ENCODE peak calls at places on chromosome 4, in four cellular contexts. One of them, this sample, is unnamed.

GRCh38 chr4:7772708-7773385 is 166.8 kb downstream of the AFAP1 start:
- DNase-seq in GM12878: no peak
- DNase-seq in HepG2: no peak
- DNase-seq in K562: no peak
- DNase-seq in this sample: no peak

GRCh38 chr4:169229571-169230028 is 41.2 kb downstream of the SH3RF1 start:
- DNase-seq in GM12878: no peak
- DNase-seq in HepG2: no peak
- DNase-seq in K562: no peak
- DNase-seq in this sample: no peak

GRCh38 chr4:101229116-101229515 is 118.2 kb downstream of the PPP3CA start:
- DNase-seq in GM12878: no peak
- DNase-seq in HepG2: no peak
- DNase-seq in K562: no peak
- DNase-seq in this sample: no peak

GRCh38 chr4:133394971-133395627 is 246.0 kb downstream of the PCDH10 start:
- DNase-seq in GM12878: no peak
- DNase-seq in HepG2: no peak
- DNase-seq in K562: no peak
- DNase-seq in this sample: no peak

GRCh38 chr4:159141193-159141592 is 38.3 kb downstream of the RAPGEF2 start:
- DNase-seq in GM12878: no peak
- DNase-seq in HepG2: peak
- DNase-seq in K562: no peak
- DNase-seq in this sample: no peak

GRCh38 chr4:26052663-26053534 is 138.9 kb downstream of the SMIM20 start:
- DNase-seq in GM12878: no peak
- DNase-seq in HepG2: no peak
- DNase-seq in K562: no peak
- DNase-seq in this sample: no peak

GRCh38 chr4:184007891-184008290 is 102.8 kb downstream of the STOX2 start:
- DNase-seq in GM12878: no peak
- DNase-seq in HepG2: no peak
- DNase-seq in K562: no peak
- DNase-seq in this sample: no peak

GRCh38 chr4:932713-933070 is 432 bp downstream of the TMEM175 start:
- DNase-seq in GM12878: no peak
- DNase-seq in HepG2: peak
- DNase-seq in K562: peak
- DNase-seq in this sample: peak

GRCh38 chr4:25884040-25884788 is 21.4 kb upstream of the SEL1L3 start:
- DNase-seq in GM12878: no peak
- DNase-seq in HepG2: no peak
- DNase-seq in K562: no peak
- DNase-seq in this sample: no peak

GRCh38 chr4:87220094-87220831 is at the start of gene KLHL8:
- DNase-seq in GM12878: peak
- DNase-seq in HepG2: peak
- DNase-seq in K562: peak
- DNase-seq in this sample: peak
- H3K9ac ChIP-seq in GM12878: peak
- H3K9ac ChIP-seq in HepG2: peak
- H3K9ac ChIP-seq in K562: peak
- H3K9ac ChIP-seq in this sample: peak

DNA sequence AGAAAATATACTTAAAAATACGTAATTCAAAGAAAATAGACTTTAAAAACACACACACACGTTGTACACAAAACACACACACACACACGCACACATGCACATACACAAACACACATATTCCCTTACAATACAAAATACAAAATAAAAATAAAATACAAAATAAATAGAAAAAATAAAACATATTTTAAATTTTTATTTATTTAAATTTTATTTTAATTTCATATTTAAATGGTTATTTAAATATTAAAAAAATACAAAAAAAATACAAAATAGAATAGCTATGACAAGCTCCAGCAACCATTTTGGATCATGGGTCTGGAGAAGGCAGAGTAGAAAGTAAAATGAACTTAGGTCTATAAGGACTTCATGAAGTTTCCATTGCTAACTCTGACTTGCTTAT is 34.2 kb upstream of the PDGFC start:
- DNase-seq in GM12878: no peak
- DNase-seq in HepG2: no peak
- DNase-seq in K562: no peak
- DNase-seq in this sample: no peak
- TF ChIP-seq ZBTB33 in GM12878: no peak
- TF ChIP-seq ZBTB33 in HepG2: no peak
- TF ChIP-seq ZBTB33 in K562: no peak
- TF ChIP-seq ZBTB33 in this sample: no peak

DNA sequence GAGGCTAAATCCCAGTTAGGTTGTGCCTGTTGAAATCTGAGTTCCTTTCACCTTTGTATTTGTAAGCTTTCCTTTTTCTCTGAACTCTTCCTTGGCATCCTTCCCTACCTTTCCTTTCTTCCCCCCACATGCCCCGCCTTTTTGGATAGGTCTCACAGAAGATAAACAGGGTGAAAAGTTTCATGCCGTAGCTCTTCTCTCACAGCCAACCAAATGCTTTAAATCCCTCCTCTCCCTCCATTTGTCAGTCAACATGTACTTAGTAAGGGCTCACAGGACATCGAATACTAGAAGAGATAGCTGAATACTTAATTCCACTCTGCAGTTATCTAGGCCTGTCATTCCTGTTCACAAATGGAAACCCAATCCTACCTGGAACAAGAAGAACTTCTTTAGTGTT is 107.1 kb upstream of the BMPR1B start:
- DNase-seq in GM12878: no peak
- DNase-seq in HepG2: no peak
- DNase-seq in K562: no peak
- DNase-seq in this sample: no peak
- TF ChIP-seq FOXM1 in GM12878: no peak
- TF ChIP-seq FOXM1 in HepG2: no peak
- TF ChIP-seq FOXM1 in K562: no peak
- TF ChIP-seq FOXM1 in this sample: no peak

GRCh38 chr4:138232364-138232763 is 9.8 kb downstream of the SLC7A11 start:
- DNase-seq in GM12878: no peak
- DNase-seq in HepG2: no peak
- DNase-seq in K562: no peak
- DNase-seq in this sample: no peak

GRCh38 chr4:138226351-138226750 is 15.8 kb downstream of the SLC7A11 start:
- DNase-seq in GM12878: no peak
- DNase-seq in HepG2: no peak
- DNase-seq in K562: no peak
- DNase-seq in this sample: no peak

GRCh38 chr4:138233313-138233712 is 8.8 kb downstream of the SLC7A11 start:
- DNase-seq in GM12878: no peak
- DNase-seq in HepG2: no peak
- DNase-seq in K562: no peak
- DNase-seq in this sample: no peak

GRCh38 chr4:138234254-138234653 is 7.9 kb downstream of the SLC7A11 start:
- DNase-seq in GM12878: no peak
- DNase-seq in HepG2: no peak
- DNase-seq in K562: no peak
- DNase-seq in this sample: no peak

DNA sequence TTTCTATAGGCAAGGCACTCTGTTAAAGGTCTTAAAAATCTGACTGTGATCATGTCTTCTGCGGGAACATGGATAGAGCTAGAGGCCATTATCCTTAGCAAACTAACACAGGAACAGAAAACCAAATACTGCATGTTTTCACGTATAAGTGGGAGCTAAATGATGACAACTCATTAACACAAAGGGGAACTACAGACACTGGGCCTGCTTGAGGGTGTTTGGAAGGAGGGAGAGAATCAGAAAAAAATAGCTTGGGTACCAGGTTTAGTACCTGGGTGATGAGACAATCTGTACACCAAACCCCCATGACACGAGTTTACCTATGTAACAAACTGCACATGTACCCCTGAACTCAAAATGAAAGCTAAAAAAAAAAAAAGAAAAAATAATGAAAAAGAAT is 12.1 kb downstream of the SLC7A11 start:
- DNase-seq in GM12878: no peak
- DNase-seq in HepG2: no peak
- DNase-seq in K562: no peak
- DNase-seq in this sample: no peak
- H3K9ac ChIP-seq in GM12878: no peak
- H3K9ac ChIP-seq in HepG2: no peak
- H3K9ac ChIP-seq in K562: no peak
- H3K9ac ChIP-seq in this sample: no peak

DNA sequence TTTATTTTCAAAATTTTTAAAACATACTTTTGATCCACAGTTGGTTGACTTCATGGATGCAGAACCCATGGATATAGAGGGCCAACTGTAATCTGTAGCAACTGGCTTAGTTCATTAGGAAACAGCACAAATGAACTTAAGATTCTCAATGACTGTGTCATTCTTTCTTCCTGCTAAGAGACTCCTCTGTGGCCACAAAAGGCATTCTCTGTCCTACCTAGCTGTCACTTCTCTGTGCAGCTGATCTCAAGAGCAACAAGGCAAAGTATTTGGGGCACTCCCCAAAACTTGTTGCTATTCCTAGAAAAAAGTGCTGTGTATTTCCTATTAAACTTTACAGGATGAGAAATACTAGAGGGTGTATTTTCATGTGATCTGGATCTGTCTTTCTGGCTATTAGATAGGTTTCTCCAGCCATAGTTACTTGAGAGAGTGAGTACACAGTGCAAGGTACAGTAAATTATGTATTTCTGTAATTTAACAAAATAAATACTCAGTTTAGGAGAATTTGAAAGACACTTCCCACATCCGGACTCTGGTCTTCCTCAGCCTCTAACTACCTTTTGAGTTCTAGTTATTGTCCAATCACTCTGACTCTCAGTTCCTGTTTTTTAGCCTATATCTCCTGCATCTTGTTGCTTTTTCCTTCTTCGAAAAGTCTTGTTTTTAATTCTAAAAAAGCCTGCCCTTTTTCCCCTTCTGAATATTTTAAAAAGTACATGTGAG is 21.8 kb downstream of the TLR2 start:
- DNase-seq in GM12878: peak
- DNase-seq in HepG2: no peak
- DNase-seq in K562: no peak
- DNase-seq in this sample: no peak
- TF ChIP-seq ZBTB33 in GM12878: no peak
- TF ChIP-seq ZBTB33 in HepG2: no peak
- TF ChIP-seq ZBTB33 in K562: no peak
- TF ChIP-seq ZBTB33 in this sample: no peak

This sample was measured in SK-N-SH.